ENCODE peak calls at places on chromosomes 1 and 21, in nine cellular contexts. M is progenitor cell of endocrine pancreas, E is cardiac muscle cell, A is vagina, B is nephron progenitor cell, N is iris pigment epithelial cell, H is T-helper 9 cell, V is NCI-H1417, R is RWPE1. J is an unnamed sample.

GRCh38 chr1:67834246-67834877 is 1.1 kb upstream of the GNG12 start:
- DNase-seq in H (no peak), A (no peak), B (no peak), E (no peak), V (no peak), N (no peak), R (no peak), M (no peak), J (no peak)

GRCh38 chr21:42666918-42667317 is 13.5 kb downstream of the PDE9A start:
- DNase-seq in M (no peak), R (no peak), V (no peak), N (no peak), B (no peak), A (no peak), E (no peak), H (no peak), J (no peak)

GRCh38 chr1:158931055-158931737 is at the start of gene PYHIN1:
- DNase-seq in B (no peak), E (no peak), N (no peak), R (no peak), V (no peak), H (peak), A (no peak), M (no peak), J (peak)

GRCh38 chr1:49728377-49728776 is 295.4 kb downstream of the AGBL4 start:
- DNase-seq in R (no peak), B (no peak), A (no peak), M (no peak), E (no peak), H (no peak), N (no peak), V (no peak), J (no peak)

GRCh38 chr21:46082638-46083270 is 15.2 kb upstream of the COL6A2 start:
- DNase-seq in M (no peak), B (no peak), N (no peak), R (no peak), E (no peak), H (no peak), A (peak), V (no peak), J (no peak)

GRCh38 chr1:171663854-171664550 is 11.5 kb upstream of the MYOC start:
- DNase-seq in N (no peak), M (no peak), R (no peak), H (no peak), E (no peak), B (no peak), V (no peak), A (no peak), J (no peak)

GRCh38 chr1:38451541-38451993 is 405.0 kb upstream of the POU3F1 start:
- DNase-seq in B (peak), A (peak), E (peak), R (no peak), M (no peak), V (no peak), N (peak), H (no peak), J (no peak)

GRCh38 chr1:239388578-239388977 is 2.2 kb downstream of the CHRM3 start:
- DNase-seq in E (no peak), A (no peak), V (no peak), H (no peak), N (no peak), B (no peak), M (no peak), R (no peak), J (no peak)

GRCh38 chr1:56644941-56645662 is at the start of gene PRKAA2:
- DNase-seq in A (no peak), V (peak), M (peak), B (peak), N (peak), H (no peak), R (peak), E (peak), J (no peak)